ENCODE peak calls at places on chromosomes 6 and 20, in eight cellular contexts. One of them, this sample, is unnamed. For H3K4me1, the result is how much of the 10 kb centered on the place peaks cover.

GRCh38 chr6:149190228-149190831 is 127.2 kb upstream of the TAB2 start:
- DNase-seq in prostate gland: peak
- DNase-seq in IMR-90: peak
- DNase-seq in endothelial cell of umbilical vein: peak
- DNase-seq in suprapubic skin: no peak
- DNase-seq in A549: no peak
- DNase-seq in transverse colon: peak
- DNase-seq in GM12878: no peak
- DNase-seq in this sample: peak

GRCh38 chr6:13418838-13419237 is 68.6 kb downstream of the GFOD1 start:
- DNase-seq in prostate gland: no peak
- DNase-seq in IMR-90: no peak
- DNase-seq in endothelial cell of umbilical vein: peak
- DNase-seq in suprapubic skin: no peak
- DNase-seq in A549: no peak
- DNase-seq in transverse colon: no peak
- DNase-seq in GM12878: no peak
- DNase-seq in this sample: peak

GRCh38 chr6:71127374-71127773 is 161.2 kb upstream of the OGFRL1 start:
- DNase-seq in prostate gland: no peak
- DNase-seq in IMR-90: no peak
- DNase-seq in endothelial cell of umbilical vein: no peak
- DNase-seq in suprapubic skin: no peak
- DNase-seq in A549: no peak
- DNase-seq in transverse colon: no peak
- DNase-seq in GM12878: no peak
- DNase-seq in this sample: no peak

GRCh38 chr20:39800111-39800510 is 838.0 kb downstream of the DHX35 start:
- DNase-seq in prostate gland: no peak
- DNase-seq in IMR-90: peak
- DNase-seq in endothelial cell of umbilical vein: no peak
- DNase-seq in suprapubic skin: no peak
- DNase-seq in A549: no peak
- DNase-seq in transverse colon: no peak
- DNase-seq in GM12878: peak
- DNase-seq in this sample: no peak

GRCh38 chr6:10720229-10720959 is 2.5 kb upstream of the TMEM14C start:
- DNase-seq in prostate gland: no peak
- DNase-seq in IMR-90: peak
- DNase-seq in endothelial cell of umbilical vein: peak
- DNase-seq in suprapubic skin: no peak
- DNase-seq in A549: no peak
- DNase-seq in transverse colon: peak
- DNase-seq in GM12878: no peak
- DNase-seq in this sample: peak

GRCh38 chr6:30754631-30755030 is 10.3 kb upstream of the IER3 start:
- DNase-seq in prostate gland: no peak
- DNase-seq in IMR-90: peak
- DNase-seq in endothelial cell of umbilical vein: no peak
- DNase-seq in suprapubic skin: no peak
- DNase-seq in A549: no peak
- DNase-seq in transverse colon: no peak
- DNase-seq in GM12878: no peak
- DNase-seq in this sample: no peak

GRCh38 chr6:125753218-125753936 is 3.9 kb downstream of the HEY2 start:
- DNase-seq in prostate gland: no peak
- DNase-seq in IMR-90: peak
- DNase-seq in endothelial cell of umbilical vein: peak
- DNase-seq in suprapubic skin: no peak
- DNase-seq in A549: no peak
- DNase-seq in transverse colon: no peak
- DNase-seq in GM12878: no peak
- DNase-seq in this sample: peak

GRCh38 chr20:41054463-41055230 is 26.0 kb downstream of the TOP1 start:
- DNase-seq in prostate gland: no peak
- DNase-seq in IMR-90: no peak
- DNase-seq in endothelial cell of umbilical vein: no peak
- DNase-seq in suprapubic skin: no peak
- DNase-seq in A549: no peak
- DNase-seq in transverse colon: no peak
- DNase-seq in GM12878: no peak
- DNase-seq in this sample: no peak

GRCh38 chr6:142542704-142543233 is 241.0 kb downstream of the ADGRG6 start:
- DNase-seq in prostate gland: peak
- DNase-seq in IMR-90: peak
- DNase-seq in endothelial cell of umbilical vein: no peak
- DNase-seq in suprapubic skin: peak
- DNase-seq in A549: no peak
- DNase-seq in transverse colon: peak
- DNase-seq in GM12878: no peak
- DNase-seq in this sample: peak

GRCh38 chr6:144064831-144065668 is 30.3 kb downstream of the SF3B5 start:
- DNase-seq in prostate gland: peak
- DNase-seq in IMR-90: no peak
- DNase-seq in endothelial cell of umbilical vein: peak
- DNase-seq in suprapubic skin: no peak
- DNase-seq in A549: no peak
- DNase-seq in transverse colon: peak
- DNase-seq in GM12878: peak
- DNase-seq in this sample: peak

GRCh38 chr20:16810216-16810615 is 62.1 kb downstream of the OTOR start:
- DNase-seq in prostate gland: no peak
- DNase-seq in IMR-90: no peak
- DNase-seq in endothelial cell of umbilical vein: no peak
- DNase-seq in suprapubic skin: no peak
- DNase-seq in A549: no peak
- DNase-seq in transverse colon: no peak
- DNase-seq in GM12878: no peak
- DNase-seq in this sample: no peak

GRCh38 chr6:50277774-50278173 is 228.0 kb upstream of the DEFB112 start:
- DNase-seq in prostate gland: no peak
- DNase-seq in IMR-90: no peak
- DNase-seq in endothelial cell of umbilical vein: no peak
- DNase-seq in suprapubic skin: no peak
- DNase-seq in A549: no peak
- DNase-seq in transverse colon: no peak
- DNase-seq in GM12878: no peak
- DNase-seq in this sample: no peak

DNA sequence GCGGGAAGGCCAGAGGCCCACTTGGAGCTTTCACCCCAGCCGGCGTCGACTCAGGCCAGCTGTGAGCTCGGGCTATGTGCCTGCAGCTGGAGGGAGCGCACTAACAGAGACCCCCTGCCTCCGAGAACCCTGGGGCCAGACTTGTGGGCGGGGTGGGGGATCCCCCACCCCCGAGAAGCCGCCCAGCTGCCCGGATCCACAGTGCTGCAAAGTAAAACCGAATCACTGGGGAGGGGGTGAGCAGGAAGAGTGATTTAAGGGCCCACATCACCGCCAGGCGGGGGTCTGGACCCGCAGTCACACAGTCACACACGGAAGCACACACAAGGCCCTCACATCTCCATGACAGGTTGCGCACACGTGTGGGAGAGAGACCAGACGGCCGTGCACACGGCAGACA is 48.7 kb downstream of the KCNQ2 start:
- DNase-seq in prostate gland: no peak
- DNase-seq in IMR-90: no peak
- DNase-seq in endothelial cell of umbilical vein: no peak
- DNase-seq in suprapubic skin: no peak
- DNase-seq in A549: no peak
- DNase-seq in transverse colon: no peak
- DNase-seq in GM12878: no peak
- DNase-seq in this sample: no peak
- TF ChIP-seq CTCF in prostate gland: no peak
- TF ChIP-seq CTCF in IMR-90: no peak
- TF ChIP-seq CTCF in endothelial cell of umbilical vein: no peak
- TF ChIP-seq CTCF in suprapubic skin: no peak
- TF ChIP-seq CTCF in A549: no peak
- TF ChIP-seq CTCF in transverse colon: no peak
- TF ChIP-seq CTCF in GM12878: no peak
- TF ChIP-seq CTCF in this sample: no peak

GRCh38 chr6:90537723-90538407 is 49.0 kb downstream of the MAP3K7 start:
- DNase-seq in prostate gland: no peak
- DNase-seq in IMR-90: no peak
- DNase-seq in endothelial cell of umbilical vein: no peak
- DNase-seq in suprapubic skin: no peak
- DNase-seq in A549: no peak
- DNase-seq in transverse colon: no peak
- DNase-seq in GM12878: peak
- DNase-seq in this sample: no peak

GRCh38 chr6:90534337-90535025 is 52.4 kb downstream of the MAP3K7 start:
- DNase-seq in prostate gland: no peak
- DNase-seq in IMR-90: no peak
- DNase-seq in endothelial cell of umbilical vein: no peak
- DNase-seq in suprapubic skin: no peak
- DNase-seq in A549: no peak
- DNase-seq in transverse colon: no peak
- DNase-seq in GM12878: no peak
- DNase-seq in this sample: no peak

GRCh38 chr6:90536516-90536915 is 50.4 kb downstream of the MAP3K7 start:
- DNase-seq in prostate gland: no peak
- DNase-seq in IMR-90: no peak
- DNase-seq in endothelial cell of umbilical vein: no peak
- DNase-seq in suprapubic skin: no peak
- DNase-seq in A549: no peak
- DNase-seq in transverse colon: no peak
- DNase-seq in GM12878: no peak
- DNase-seq in this sample: no peak

GRCh38 chr6:90538651-90539050 is 48.2 kb downstream of the MAP3K7 start:
- DNase-seq in prostate gland: no peak
- DNase-seq in IMR-90: peak
- DNase-seq in endothelial cell of umbilical vein: peak
- DNase-seq in suprapubic skin: no peak
- DNase-seq in A549: no peak
- DNase-seq in transverse colon: peak
- DNase-seq in GM12878: no peak
- DNase-seq in this sample: no peak

DNA sequence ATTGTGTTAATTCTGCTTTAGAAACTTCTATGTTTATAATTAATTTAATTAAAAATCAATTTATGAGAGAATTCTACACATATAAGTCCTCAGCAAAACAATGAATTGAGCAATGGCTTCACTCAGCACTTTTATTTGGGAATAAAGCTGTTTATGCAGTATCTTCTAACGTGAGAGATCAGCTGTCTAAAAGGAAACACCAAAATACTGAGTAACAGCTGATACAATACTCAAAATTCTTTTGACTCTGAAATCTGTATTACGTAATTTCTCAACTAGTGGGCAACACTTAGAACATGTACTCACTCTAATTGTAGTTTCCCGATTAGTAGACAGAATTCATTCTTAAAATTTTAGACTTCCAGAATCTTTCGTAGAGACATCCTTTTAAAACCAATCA is 49.8 kb downstream of the MAP3K7 start:
- DNase-seq in prostate gland: no peak
- DNase-seq in IMR-90: peak
- DNase-seq in endothelial cell of umbilical vein: no peak
- DNase-seq in suprapubic skin: no peak
- DNase-seq in A549: no peak
- DNase-seq in transverse colon: no peak
- DNase-seq in GM12878: no peak
- DNase-seq in this sample: no peak
- H3K4me1 ChIP-seq in prostate gland: under half
- H3K4me1 ChIP-seq in IMR-90: under half
- H3K4me1 ChIP-seq in endothelial cell of umbilical vein: under half
- H3K4me1 ChIP-seq in suprapubic skin: under half
- H3K4me1 ChIP-seq in A549: under half
- H3K4me1 ChIP-seq in transverse colon: under half
- H3K4me1 ChIP-seq in GM12878: under half
- H3K4me1 ChIP-seq in this sample: under half

GRCh38 chr20:3795511-3796468 is at the start of gene CDC25B:
- DNase-seq in prostate gland: peak
- DNase-seq in IMR-90: peak
- DNase-seq in endothelial cell of umbilical vein: peak
- DNase-seq in suprapubic skin: peak
- DNase-seq in A549: peak
- DNase-seq in transverse colon: peak
- DNase-seq in GM12878: peak
- DNase-seq in this sample: peak
- TF ChIP-seq POLR2A in prostate gland: peak
- TF ChIP-seq POLR2A in IMR-90: peak
- TF ChIP-seq POLR2A in endothelial cell of umbilical vein: peak
- TF ChIP-seq POLR2A in suprapubic skin: peak
- TF ChIP-seq POLR2A in A549: peak
- TF ChIP-seq POLR2A in transverse colon: peak
- TF ChIP-seq POLR2A in GM12878: peak
- TF ChIP-seq POLR2A in this sample: peak

DNA sequence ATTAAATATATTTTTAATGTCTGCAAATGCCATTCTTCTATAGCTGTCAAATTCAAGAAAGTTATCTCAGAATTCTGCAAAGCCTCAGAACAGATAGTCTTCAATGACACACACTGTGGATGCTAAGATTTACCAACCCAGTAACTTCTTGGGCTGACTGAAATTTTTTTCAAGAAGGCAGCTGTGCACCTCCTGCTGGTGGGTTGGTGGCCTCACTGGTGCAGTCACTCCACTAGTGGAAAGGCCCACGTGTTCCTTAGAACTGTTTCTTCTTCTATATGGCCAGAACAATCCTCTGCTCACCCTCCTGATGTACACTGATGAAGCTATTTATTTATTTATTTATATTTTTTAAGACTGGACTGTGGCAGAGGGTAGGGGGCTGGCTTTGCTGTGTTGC is 28.1 kb upstream of the MTCL3 start:
- DNase-seq in prostate gland: no peak
- DNase-seq in IMR-90: no peak
- DNase-seq in endothelial cell of umbilical vein: no peak
- DNase-seq in suprapubic skin: no peak
- DNase-seq in A549: no peak
- DNase-seq in transverse colon: no peak
- DNase-seq in GM12878: no peak
- DNase-seq in this sample: no peak
- TF ChIP-seq CTCF in prostate gland: no peak
- TF ChIP-seq CTCF in IMR-90: peak
- TF ChIP-seq CTCF in endothelial cell of umbilical vein: peak
- TF ChIP-seq CTCF in suprapubic skin: no peak
- TF ChIP-seq CTCF in A549: no peak
- TF ChIP-seq CTCF in transverse colon: no peak
- TF ChIP-seq CTCF in GM12878: peak
- TF ChIP-seq CTCF in this sample: no peak

GRCh38 chr20:5656136-5656535 is 94.1 kb upstream of the SHLD1 start:
- DNase-seq in prostate gland: no peak
- DNase-seq in IMR-90: no peak
- DNase-seq in endothelial cell of umbilical vein: no peak
- DNase-seq in suprapubic skin: no peak
- DNase-seq in A549: no peak
- DNase-seq in transverse colon: no peak
- DNase-seq in GM12878: no peak
- DNase-seq in this sample: no peak
- H3K4me1 ChIP-seq in prostate gland: under half
- H3K4me1 ChIP-seq in IMR-90: under half
- H3K4me1 ChIP-seq in endothelial cell of umbilical vein: under half
- H3K4me1 ChIP-seq in suprapubic skin: under half
- H3K4me1 ChIP-seq in A549: half or more
- H3K4me1 ChIP-seq in transverse colon: under half
- H3K4me1 ChIP-seq in GM12878: half or more
- H3K4me1 ChIP-seq in this sample: under half

This sample was measured in body of pancreas.